ENCODE peak calls at places on chromosomes 7 and 10, in seven cellular contexts. L is lower lobe of right lung, M is H9, P is Panc1, Q is IMR-90, V is right cardiac atrium, W is left ventricle myocardium inferior. T is an unnamed sample.

GRCh38 chr7:7231005-7231404 is 48.7 kb downstream of the C1GALT1 start:
- DNase-seq in L (no peak), M (no peak), P (no peak), Q (no peak), V (no peak), W (no peak), T (no peak)

GRCh38 chr7:158268851-158269535 is 318.6 kb downstream of the PTPRN2 start:
- DNase-seq in L (no peak), M (no peak), P (no peak), Q (no peak), V (no peak), W (no peak), T (no peak)

GRCh38 chr7:130936202-130936931 is 202.4 kb upstream of the KLF14 start:
- DNase-seq in L (no peak), M (no peak), P (no peak), Q (no peak), V (no peak), W (no peak), T (no peak)

GRCh38 chr10:63115732-63116383 is 17.3 kb upstream of the NRBF2 start:
- DNase-seq in L (peak; percentile 67), M (no peak), P (no peak), Q (peak; percentile 75), V (peak; percentile 91), W (peak; percentile 77), T (no peak)

GRCh38 chr7:50821457-50821977 is 38.8 kb upstream of the GRB10 start:
- DNase-seq in L (no peak), M (no peak), P (peak; percentile 70), Q (peak; percentile 45), V (no peak), W (no peak), T (no peak)

GRCh38 chr7:117445206-117445605 is 17.9 kb upstream of the ASZ1 start:
- DNase-seq in L (no peak), M (no peak), P (no peak), Q (peak; percentile 34), V (no peak), W (no peak), T (peak; percentile 54)

GRCh38 chr10:7121154-7121797 is 289.6 kb downstream of the SFMBT2 start:
- DNase-seq in L (peak; percentile 60), M (peak; percentile 68), P (peak; percentile 10), Q (peak; percentile 10), V (peak; percentile 72), W (peak; percentile 46), T (no peak)

GRCh38 chr10:59622320-59622901 is 87.2 kb downstream of the SLC16A9 start:
- DNase-seq in L (peak; percentile 57), M (peak; percentile 70), P (peak; percentile 32), Q (peak; percentile 61), V (peak; percentile 80), W (no peak), T (no peak)

GRCh38 chr10:58175990-58176910 is 91.4 kb downstream of the IPMK start:
- DNase-seq in L (no peak), M (no peak), P (no peak), Q (peak; percentile 38), V (no peak), W (no peak), T (no peak)

GRCh38 chr7:4745971-4746919 is 29.2 kb upstream of the AP5Z1 start:
- DNase-seq in L (no peak), M (no peak), P (no peak), Q (peak; percentile 83), V (no peak), W (no peak), T (peak; percentile 71)

GRCh38 chr7:12570148-12570528 is 382 bp upstream of the SCIN start:
- DNase-seq in L (peak; percentile 56), M (no peak), P (no peak), Q (no peak), V (no peak), W (no peak), T (peak; percentile 42)

GRCh38 chr10:125222515-125222914 is 62.2 kb upstream of the CTBP2 start:
- DNase-seq in L (no peak), M (no peak), P (no peak), Q (no peak), V (no peak), W (no peak), T (no peak)

GRCh38 chr7:128697301-128697905 is 25.3 kb downstream of the GARIN1A start:
- DNase-seq in L (peak; percentile 69), M (peak; percentile 91), P (no peak), Q (peak; percentile 44), V (peak; percentile 78), W (peak; percentile 26), T (no peak)

GRCh38 chr10:67669978-67670377 is 26.0 kb downstream of the CTNNA3 start:
- DNase-seq in L (no peak), M (no peak), P (no peak), Q (peak; percentile 8), V (no peak), W (no peak), T (no peak)

GRCh38 chr10:88932539-88933256 is 19.9 kb downstream of the ACTA2 start:
- DNase-seq in L (no peak), M (peak; percentile 73), P (peak; percentile 69), Q (peak; percentile 87), V (peak; percentile 66), W (no peak), T (peak; percentile 73)

GRCh38 chr7:112877671-112878460 is 87.7 kb upstream of the TMEM168 start:
- DNase-seq in L (no peak), M (no peak), P (no peak), Q (no peak), V (no peak), W (no peak), T (no peak)

GRCh38 chr7:39838326-39838725 is 111.7 kb upstream of the CDK13 start:
- DNase-seq in L (no peak), M (no peak), P (no peak), Q (peak; percentile 9), V (no peak), W (no peak), T (no peak)

GRCh38 chr7:34091330-34091917 is 186.1 kb downstream of the BMPER start:
- DNase-seq in L (no peak), M (peak; percentile 37), P (peak; percentile 28), Q (peak; percentile 69), V (no peak), W (no peak), T (peak; percentile 27)

GRCh38 chr10:132724436-132724835 is 61.5 kb downstream of the NKX6-2 start:
- DNase-seq in L (no peak), M (no peak), P (no peak), Q (peak; percentile 72), V (peak; percentile 19), W (no peak), T (no peak)

GRCh38 chr10:351770-352318 is 216.6 kb downstream of the ZMYND11 start:
- DNase-seq in L (no peak), M (no peak), P (no peak), Q (no peak), V (no peak), W (no peak), T (no peak)

GRCh38 chr7:115340828-115341227 is 418.9 kb downstream of the MDFIC start:
- DNase-seq in L (no peak), M (no peak), P (peak; percentile 18), Q (peak; percentile 94), V (no peak), W (no peak), T (peak; percentile 88)

GRCh38 chr7:128911441-128912031 is 1.0 kb upstream of the KCP start:
- DNase-seq in L (no peak), M (peak; percentile 91), P (no peak), Q (no peak), V (peak; percentile 69), W (peak; percentile 40), T (no peak)

GRCh38 chr7:30252885-30253795 is 31.3 kb upstream of the ZNRF2 start:
- DNase-seq in L (peak; percentile 77), M (no peak), P (no peak), Q (no peak), V (peak; percentile 84), W (peak; percentile 66), T (no peak)

GRCh38 chr7:155644971-155645509 is 579 bp downstream of the RBM33 start:
- DNase-seq in L (peak; percentile 59), M (peak; percentile 45), P (no peak), Q (no peak), V (peak; percentile 67), W (peak; percentile 21), T (no peak)

GRCh38 chr10:93465806-93466675 is 16.1 kb downstream of the MYOF start:
- DNase-seq in L (peak; percentile 83), M (no peak), P (peak; percentile 91), Q (peak; percentile 90), V (peak; percentile 86), W (peak; percentile 75), T (peak; percentile 99)

GRCh38 chr10:72814134-72814790 is 79.3 kb upstream of the OIT3 start:
- DNase-seq in L (no peak), M (no peak), P (no peak), Q (no peak), V (no peak), W (no peak), T (no peak)

GRCh38 chr7:35723011-35723410 is 28.1 kb upstream of the HERPUD2 start:
- DNase-seq in L (no peak), M (no peak), P (no peak), Q (peak; percentile 54), V (no peak), W (no peak), T (peak; percentile 55)

GRCh38 chr7:120860151-120860550 is 2.2 kb upstream of the TSPAN12 start:
- DNase-seq in L (no peak), M (no peak), P (no peak), Q (no peak), V (no peak), W (no peak), T (no peak)

GRCh38 chr10:106515206-106515790 is 649.2 kb downstream of the SORCS1 start:
- DNase-seq in L (no peak), M (no peak), P (no peak), Q (no peak), V (no peak), W (no peak), T (peak; percentile 63)

GRCh38 chr7:2492038-2492437 is 15.8 kb upstream of the GRIFIN start:
- DNase-seq in L (no peak), M (no peak), P (no peak), Q (no peak), V (peak; percentile 9), W (no peak), T (no peak)
- H3K4me1 ChIP-seq in L (peaks cover 45% of the 10 kb centered on the region), M (no peaks in the 10 kb centered on the region), P (peaks cover 11% of the 10 kb centered on the region), Q (peaks cover 7% of the 10 kb centered on the region), V (peaks cover 21% of the 10 kb centered on the region), W (peaks cover 61% of the 10 kb centered on the region), T (no peaks in the 10 kb centered on the region)

DNA sequence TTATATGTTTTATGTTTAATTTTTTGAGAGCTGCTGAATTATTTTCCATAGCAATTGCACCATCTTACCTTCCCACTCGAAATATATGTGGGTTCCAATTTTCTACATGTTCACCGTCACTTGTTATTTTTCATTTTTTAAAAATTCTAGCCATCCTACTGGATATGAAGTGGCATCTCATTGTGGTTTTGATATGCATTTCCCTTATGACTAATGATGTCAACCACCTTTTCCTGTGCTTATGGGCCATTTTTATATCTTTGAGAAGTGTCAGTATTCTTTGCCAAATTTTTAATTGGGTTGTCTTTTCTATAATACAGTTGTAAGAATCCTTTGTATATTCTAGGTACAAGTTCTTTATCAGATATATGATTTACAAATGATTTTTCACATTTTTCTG is 27.8 kb downstream of the NHLRC2 start:
- DNase-seq in L (no peak), M (no peak), P (no peak), Q (no peak), V (no peak), W (no peak), T (no peak)
- H3K27ac ChIP-seq in L (no peak overlapping the region), M (no peak overlapping the region), P (no peak overlapping the region), Q (no peak overlapping the region), V (no peak overlapping the region), W (no peak overlapping the region), T (no peak overlapping the region)

GRCh38 chr10:101065479-101066145 is 3.8 kb downstream of the KAZALD1 start:
- DNase-seq in L (no peak), M (no peak), P (no peak), Q (peak; percentile 68), V (no peak), W (no peak), T (no peak)
- H3K4me1 ChIP-seq in L (peaks cover 61% of the 10 kb centered on the region), M (no peaks in the 10 kb centered on the region), P (peaks cover 41% of the 10 kb centered on the region), Q (peaks cover 22% of the 10 kb centered on the region), V (peaks cover 14% of the 10 kb centered on the region), W (peaks cover 73% of the 10 kb centered on the region), T (no peaks in the 10 kb centered on the region)

GRCh38 chr10:52334595-52334994 is 20.5 kb downstream of the DKK1 start:
- DNase-seq in L (no peak), M (no peak), P (no peak), Q (peak; percentile 31), V (no peak), W (no peak), T (no peak)
- H3K27ac ChIP-seq in L (no peak overlapping the region), M (no peak overlapping the region), P (peak overlapping the region; percentile 75), Q (no peak overlapping the region), V (no peak overlapping the region), W (no peak overlapping the region), T (peak overlapping the region; percentile 62)